ENCODE peak calls at places on chromosomes 2 and 18, in nine cellular contexts. O is stomach, V is sigmoid colon, C is GM12878, N is SK-N-SH, G is K562, D is upper lobe of left lung, X is HepG2, K is suprapubic skin. L is an unnamed sample. For H3K27me3, the result is how much of the 10 kb centered on the place peaks cover.

GRCh38 chr2:170222298-170222697 is 44.4 kb downstream of the MYO3B start:
- DNase-seq in V (no peak), C (no peak), D (no peak), N (no peak), K (no peak), X (no peak), O (no peak), G (no peak), L (no peak)

GRCh38 chr18:13276530-13277520 is 58.3 kb downstream of the LDLRAD4 start:
- DNase-seq in D (no peak), X (no peak), N (no peak), V (no peak), G (no peak), O (no peak), C (no peak), K (no peak), L (no peak)

GRCh38 chr18:57353940-57354461 is 1.6 kb downstream of the ST8SIA3 start:
- DNase-seq in O (no peak), D (peak), C (no peak), X (peak), K (no peak), V (no peak), G (peak), N (peak), L (no peak)

GRCh38 chr18:74965682-74966081 is 243.3 kb downstream of the PTGR3 start:
- DNase-seq in O (no peak), D (no peak), V (no peak), K (no peak), C (no peak), X (no peak), G (no peak), N (no peak), L (no peak)

GRCh38 chr18:38752430-38752829 is 1186.8 kb upstream of the CELF4 start:
- DNase-seq in C (no peak), O (no peak), G (no peak), V (no peak), D (no peak), K (no peak), N (no peak), X (no peak), L (no peak)

GRCh38 chr2:130391058-130391871 is 35.4 kb downstream of the PTPN18 start:
- DNase-seq in X (peak), K (no peak), D (peak), G (peak), C (no peak), O (peak), V (peak), N (peak), L (peak)

GRCh38 chr2:160010361-160011145 is 51.9 kb downstream of the PLA2R1 start:
- DNase-seq in D (no peak), N (peak), O (no peak), K (no peak), X (no peak), G (no peak), C (no peak), V (no peak), L (no peak)

GRCh38 chr18:49708674-49709580 is 104.4 kb downstream of the ACAA2 start:
- DNase-seq in D (no peak), O (no peak), K (no peak), X (no peak), G (no peak), V (no peak), N (no peak), C (no peak), L (no peak)

GRCh38 chr2:170815311-170815710 is 1.4 kb upstream of the GAD1 start:
- DNase-seq in D (no peak), V (no peak), C (no peak), X (no peak), G (no peak), O (no peak), K (no peak), N (no peak), L (no peak)

GRCh38 chr2:237726401-237726830 is 72.2 kb upstream of the RBM44 start:
- DNase-seq in K (peak), N (peak), O (peak), X (no peak), C (no peak), G (no peak), V (peak), D (no peak), L (no peak)

GRCh38 chr2:223954401-223954800 is 2.9 kb upstream of the MRPL44 start:
- DNase-seq in G (no peak), C (no peak), V (no peak), N (no peak), K (no peak), D (no peak), O (no peak), X (peak), L (no peak)

GRCh38 chr2:113720167-113720566 is 36.3 kb downstream of the SLC35F5 start:
- DNase-seq in V (no peak), X (peak), C (no peak), G (peak), D (no peak), N (peak), O (no peak), K (no peak), L (no peak)

GRCh38 chr2:221817052-221817451 is 244.9 kb upstream of the EPHA4 start:
- DNase-seq in N (no peak), V (no peak), C (no peak), X (no peak), K (no peak), D (no peak), G (no peak), O (no peak), L (no peak)

GRCh38 chr2:140972724-140973123 is 1158.1 kb downstream of the LRP1B start:
- DNase-seq in D (no peak), G (no peak), K (no peak), O (no peak), N (no peak), X (no peak), C (no peak), V (no peak), L (no peak)

GRCh38 chr2:42906557-42907380 is 114.4 kb upstream of the HAAO start:
- DNase-seq in V (peak), D (peak), C (no peak), G (peak), N (peak), O (peak), K (peak), X (no peak), L (peak)

GRCh38 chr18:62183578-62184195 is 3.2 kb downstream of the PIGN start:
- DNase-seq in D (no peak), O (no peak), K (no peak), V (no peak), G (peak), C (no peak), X (peak), N (peak), L (no peak)

GRCh38 chr2:16375351-16375750 is 290.3 kb downstream of the CYRIA start:
- DNase-seq in G (no peak), O (no peak), D (no peak), N (no peak), X (no peak), K (no peak), V (no peak), C (no peak), L (no peak)

GRCh38 chr2:133040175-133040574 is 370.2 kb upstream of the LYPD1 start:
- DNase-seq in D (no peak), O (no peak), V (no peak), X (no peak), N (no peak), G (no peak), C (no peak), K (no peak), L (no peak)

GRCh38 chr2:45345331-45346305 is 265.4 kb downstream of the SRBD1 start:
- DNase-seq in V (no peak), X (no peak), G (no peak), C (no peak), K (no peak), D (no peak), O (no peak), N (peak), L (no peak)

GRCh38 chr18:10421859-10422258 is 32.6 kb upstream of the APCDD1 start:
- DNase-seq in K (no peak), V (no peak), D (no peak), X (no peak), O (no peak), N (no peak), G (no peak), C (no peak), L (no peak)

GRCh38 chr2:44941551-44942234 is at the start of gene SIX3:
- DNase-seq in D (peak), N (peak), O (no peak), V (no peak), X (no peak), K (no peak), C (no peak), G (no peak), L (peak)

GRCh38 chr2:188369365-188369764 is 77.7 kb downstream of the GULP1 start:
- DNase-seq in O (peak), N (peak), G (peak), C (no peak), K (no peak), X (peak), D (no peak), V (no peak), L (peak)

GRCh38 chr2:45293182-45293581 is 283.9 kb upstream of the SIX2 start:
- DNase-seq in N (no peak), X (no peak), K (no peak), D (no peak), V (no peak), C (no peak), O (no peak), G (no peak), L (no peak)

GRCh38 chr2:225028572-225028971 is 13.7 kb downstream of the DOCK10 start:
- DNase-seq in K (no peak), V (no peak), G (no peak), D (no peak), C (no peak), N (no peak), X (no peak), O (no peak), L (no peak)

GRCh38 chr2:193542762-193543161 is 1348.0 kb upstream of the TMEFF2 start:
- DNase-seq in C (no peak), O (no peak), K (no peak), N (no peak), D (no peak), V (no peak), G (no peak), X (no peak), L (no peak)

GRCh38 chr18:3885209-3885792 is 435.3 kb downstream of the TGIF1 start:
- DNase-seq in X (peak), K (no peak), G (peak), V (no peak), C (no peak), D (no peak), N (peak), O (no peak), L (no peak)

GRCh38 chr2:47964722-47965434 is 58.6 kb upstream of the FBXO11 start:
- DNase-seq in G (peak), X (no peak), D (no peak), K (no peak), N (no peak), V (no peak), O (no peak), C (peak), L (no peak)

GRCh38 chr2:185374878-185375277 is 363.7 kb upstream of the FSIP2 start:
- DNase-seq in D (no peak), G (no peak), X (no peak), N (no peak), O (no peak), K (no peak), V (no peak), C (no peak), L (no peak)

GRCh38 chr2:73082523-73083410 is 11.3 kb upstream of the SFXN5 start:
- DNase-seq in K (no peak), X (no peak), G (no peak), C (no peak), D (no peak), O (no peak), N (no peak), V (no peak), L (no peak)

GRCh38 chr2:149213764-149214493 is 116.5 kb upstream of the LYPD6 start:
- DNase-seq in O (no peak), V (no peak), K (no peak), X (no peak), C (no peak), G (no peak), D (no peak), N (no peak), L (no peak)

GRCh38 chr2:46747297-46747818 is 168.2 kb downstream of the MCFD2 start:
- DNase-seq in O (no peak), G (no peak), N (no peak), X (peak), C (peak), D (no peak), K (no peak), V (no peak), L (no peak)

GRCh38 chr18:42113529-42114191 is 158.6 kb downstream of the PIK3C3 start:
- DNase-seq in C (no peak), N (no peak), X (peak), O (no peak), G (no peak), D (no peak), K (no peak), V (no peak), L (no peak)

GRCh38 chr2:171394164-171394725 is 39.5 kb downstream of the METTL8 start:
- DNase-seq in K (no peak), N (no peak), V (no peak), O (no peak), D (no peak), C (no peak), X (no peak), G (no peak), L (no peak)

GRCh38 chr18:61731169-61731568 is 161.6 kb downstream of the RNF152 start:
- DNase-seq in D (no peak), C (no peak), X (no peak), O (no peak), N (no peak), G (no peak), K (no peak), V (no peak), L (no peak)

GRCh38 chr18:35042389-35043066 is 1.3 kb downstream of the MAPRE2 start:
- DNase-seq in K (no peak), C (no peak), V (no peak), N (no peak), O (no peak), G (no peak), D (no peak), X (no peak), L (no peak)

GRCh38 chr2:23926289-23926749 is 604 bp downstream of the ATAD2B start:
- DNase-seq in C (no peak), V (peak), D (peak), X (no peak), G (peak), N (peak), K (peak), O (peak), L (no peak)

GRCh38 chr18:1663879-1664705 is 759.4 kb downstream of the ADCYAP1 start:
- DNase-seq in D (no peak), X (peak), K (peak), O (peak), G (peak), N (peak), V (no peak), C (no peak), L (peak)

GRCh38 chr2:4012197-4012596 is 308.8 kb downstream of the DCDC2C start:
- DNase-seq in D (no peak), C (no peak), K (no peak), N (no peak), G (no peak), V (no peak), X (no peak), O (no peak), L (no peak)

GRCh38 chr2:236928353-236929153 is 157.1 kb upstream of the COPS8 start:
- DNase-seq in V (no peak), G (no peak), X (no peak), D (no peak), K (no peak), C (no peak), O (peak), N (no peak), L (no peak)

DNA sequence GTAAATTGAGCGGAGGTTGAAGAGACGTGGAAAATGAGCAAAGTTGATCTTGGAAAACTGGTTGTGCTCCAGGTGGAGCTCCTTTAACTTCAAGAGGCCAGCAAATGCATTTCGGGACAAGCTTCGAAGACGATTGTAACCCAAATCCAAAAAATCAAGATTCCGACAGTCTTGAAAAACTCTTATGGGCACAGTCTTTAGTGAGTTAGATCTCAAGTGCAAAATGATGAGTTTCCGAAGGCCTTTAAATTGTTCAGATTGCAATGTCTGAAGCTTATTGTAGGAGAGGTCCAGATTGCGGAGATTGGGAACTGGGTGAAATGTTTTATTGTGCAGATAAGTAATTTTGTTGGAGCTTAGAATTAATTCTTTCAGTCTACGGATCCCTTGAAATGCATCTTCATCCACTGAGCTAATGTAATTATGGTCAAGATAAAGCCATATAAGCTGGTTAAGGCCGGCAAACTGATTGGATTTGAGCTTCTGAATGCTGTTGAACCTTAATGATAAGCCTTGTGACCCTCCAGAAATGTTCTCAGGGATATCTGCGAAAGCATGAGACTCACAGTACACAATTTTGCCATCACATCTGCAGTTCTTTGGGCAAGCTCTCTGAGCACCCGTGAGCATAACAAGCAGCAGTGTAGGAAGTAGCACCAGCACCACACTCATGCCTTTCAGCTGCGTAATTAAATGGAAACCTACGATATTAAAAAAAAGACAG is 2.9 kb downstream of the LRRTM4 start:
- DNase-seq in X (no peak), O (no peak), K (no peak), N (no peak), C (no peak), G (no peak), D (no peak), V (no peak), L (no peak)
- TF ChIP-seq POLR2AphosphoS5 in X (no peak), O (no peak), K (no peak), N (no peak), C (no peak), G (no peak), D (no peak), V (no peak), L (no peak)

DNA sequence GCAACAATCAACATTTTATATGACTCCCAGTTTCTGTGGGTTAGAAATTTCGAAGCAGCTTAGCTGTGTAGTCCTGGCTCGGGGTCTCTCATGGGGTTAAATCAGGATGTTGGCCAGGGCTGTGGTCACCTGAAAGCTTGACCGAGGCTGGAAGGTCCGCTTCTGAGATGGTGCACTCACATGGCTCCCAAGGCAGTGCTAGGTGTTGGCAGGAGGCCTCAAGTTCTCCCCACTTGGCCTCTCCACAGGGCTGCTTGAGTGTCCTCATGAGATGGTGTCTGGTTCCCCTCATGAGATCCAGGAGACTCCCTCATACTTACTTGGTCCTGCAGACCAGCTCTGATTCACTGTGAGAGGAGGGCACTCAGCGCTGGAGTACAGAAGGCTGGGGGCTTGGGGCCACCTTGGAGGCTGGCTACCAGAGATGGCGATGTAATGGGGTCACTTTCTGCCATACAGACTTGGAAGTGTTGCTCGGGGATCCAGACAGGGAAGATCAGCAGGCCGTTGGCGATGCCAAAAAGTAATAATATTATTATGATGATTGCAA is 98.8 kb downstream of the INHBB start:
- DNase-seq in O (no peak), X (no peak), G (no peak), V (peak), D (no peak), C (no peak), N (no peak), K (peak), L (no peak)
- H3K27me3 ChIP-seq in O (under half), X (half or more), G (under half), V (under half), D (under half), C (under half), N (under half), K (under half), L (under half)

DNA sequence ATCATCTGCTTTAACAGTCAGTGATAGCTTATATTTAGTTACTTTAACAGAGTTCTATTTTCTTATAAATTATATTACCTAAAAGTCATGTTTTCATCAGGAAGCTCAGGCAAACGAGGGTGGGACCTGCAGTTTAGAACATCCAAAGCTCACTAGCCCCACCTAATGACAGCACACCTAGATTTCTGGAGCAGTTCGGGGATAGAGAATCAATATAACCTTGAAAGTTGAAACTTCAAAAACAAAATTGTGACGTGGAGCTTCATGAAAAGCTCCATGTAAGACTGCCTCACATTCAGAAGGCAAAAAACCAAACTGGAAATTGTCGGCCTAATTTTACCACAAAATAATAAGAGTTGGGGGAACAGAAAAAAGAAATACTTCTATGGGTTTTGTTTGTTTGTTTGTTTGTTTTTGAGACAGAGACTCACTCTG is 185.9 kb upstream of the CCDC150 start:
- DNase-seq in G (peak), O (no peak), N (peak), V (no peak), D (no peak), K (no peak), C (peak), X (peak), L (peak)
- TF ChIP-seq EP300 in G (no peak), O (no peak), N (no peak), V (no peak), D (no peak), K (no peak), C (no peak), X (no peak), L (no peak)

GRCh38 chr2:10238396-10238795 is 64.3 kb upstream of the HPCAL1 start:
- DNase-seq in D (no peak), O (no peak), V (peak), C (no peak), K (no peak), X (no peak), N (no peak), G (no peak), L (no peak)
- TF ChIP-seq POLR2AphosphoS5 in D (no peak), O (no peak), V (no peak), C (no peak), K (no peak), X (no peak), N (no peak), G (no peak), L (no peak)

GRCh38 chr2:136422512-136422911 is 304.6 kb upstream of the CXCR4 start:
- DNase-seq in X (no peak), G (no peak), O (no peak), K (no peak), D (no peak), V (no peak), C (no peak), N (no peak), L (no peak)

GRCh38 chr2:136423516-136423996 is 305.6 kb upstream of the CXCR4 start:
- DNase-seq in K (peak), V (peak), D (peak), X (peak), G (peak), O (peak), C (no peak), N (peak), L (peak)

GRCh38 chr2:136420346-136420745 is 302.4 kb upstream of the CXCR4 start:
- DNase-seq in O (no peak), V (no peak), K (no peak), D (no peak), G (no peak), C (no peak), N (no peak), X (no peak), L (no peak)

GRCh38 chr2:136424112-136424511 is 306.2 kb upstream of the CXCR4 start:
- DNase-seq in X (no peak), K (no peak), D (no peak), G (no peak), V (no peak), O (no peak), N (no peak), C (no peak), L (no peak)
- H3K27me3 ChIP-seq in X (under half), K (under half), D (under half), G (under half), V (under half), O (under half), N (under half), C (under half), L (under half)

DNA sequence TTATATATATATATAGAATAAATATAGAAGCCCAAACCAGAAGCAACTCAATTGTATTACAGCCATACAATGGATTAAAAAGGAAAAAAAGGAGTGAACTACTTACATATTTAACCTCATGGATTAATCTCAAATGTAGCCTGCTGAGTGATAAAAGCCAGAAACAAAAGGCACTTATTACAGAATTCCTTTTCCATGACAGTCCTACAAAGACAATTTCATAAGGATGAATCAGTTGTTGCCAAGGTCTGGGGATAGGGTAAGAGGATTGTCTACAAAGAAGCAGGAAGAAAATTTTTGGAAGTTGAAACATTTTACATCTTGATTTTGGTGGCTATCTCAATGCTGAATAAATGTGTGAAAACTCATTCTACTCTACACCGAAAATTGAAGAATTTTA is 103.9 kb upstream of the DCC start:
- DNase-seq in G (no peak), K (no peak), C (no peak), D (no peak), O (no peak), N (no peak), V (no peak), X (no peak), L (no peak)
- TF ChIP-seq EP300 in G (no peak), K (no peak), C (no peak), D (no peak), O (no peak), N (peak), V (no peak), X (no peak), L (no peak)